ENCODE peak calls at places on chromosomes 11 and 22, in nine cellular contexts. I is stromal cell of bone marrow; W is left ventricle myocardium inferior; K is stimulated activated CD4-positive, alpha-beta T cell treated with anti-CD3 and anti-CD28 coated beads, TNF-alpha, amount 100 ng/mL, for 48 hours; Q is HCT116; P is lower leg skin; U is SJSA1; C is CD8-positive, alpha-beta memory T cell; D is pancreas. J is an unnamed sample.

GRCh38 chr11:3091846-3092602 is 34.8 kb upstream of the CARS1 start:
- DNase-seq in P (peak), D (peak), C (peak), U (peak), I (no peak), Q (peak), K (peak), W (peak), J (no peak)

GRCh38 chr11:30917859-30918478 is 331.8 kb upstream of the MPPED2 start:
- DNase-seq in C (no peak), K (no peak), W (no peak), U (no peak), Q (peak), P (no peak), I (peak), D (no peak), J (no peak)

GRCh38 chr11:130001491-130002351 is 914 bp downstream of the PRDM10 start:
- DNase-seq in K (peak), W (peak), I (no peak), D (peak), P (peak), C (peak), U (no peak), Q (no peak), J (no peak)

GRCh38 chr11:77695417-77695816 is 57.8 kb upstream of the CLNS1A start:
- DNase-seq in Q (no peak), D (no peak), W (no peak), C (no peak), K (no peak), I (no peak), P (no peak), U (no peak), J (no peak)

GRCh38 chr11:65503923-65504670 is 5.3 kb downstream of the MALAT1 start:
- DNase-seq in P (no peak), D (no peak), K (no peak), W (no peak), U (no peak), I (peak), Q (no peak), C (no peak), J (no peak)

GRCh38 chr22:22710719-22711531 is 66.5 kb downstream of the GGTLC2 start:
- DNase-seq in U (peak), I (no peak), K (peak), D (peak), C (peak), P (peak), W (peak), Q (no peak), J (no peak)

GRCh38 chr11:47139878-47140277 is 36.8 kb downstream of the ARFGAP2 start:
- DNase-seq in I (no peak), U (no peak), P (peak), D (no peak), Q (no peak), C (no peak), W (no peak), K (no peak), J (no peak)

GRCh38 chr11:62553839-62554361 is 7.3 kb upstream of the AHNAK start:
- DNase-seq in I (peak), D (no peak), Q (peak), C (no peak), W (no peak), P (no peak), K (no peak), U (peak), J (no peak)

GRCh38 chr11:4464216-4465159 is 15.4 kb downstream of the OR52K2 start:
- DNase-seq in U (no peak), I (no peak), K (no peak), W (no peak), Q (peak), D (no peak), P (no peak), C (no peak), J (no peak)

GRCh38 chr11:72569966-72570892 is 104.0 kb downstream of the PDE2A start:
- DNase-seq in C (no peak), D (no peak), P (peak), W (no peak), Q (no peak), I (peak), K (no peak), U (no peak), J (no peak)

GRCh38 chr11:8720868-8721739 is 38.5 kb downstream of the RPL27A start:
- DNase-seq in W (no peak), U (no peak), D (peak), C (no peak), P (no peak), K (no peak), Q (peak), I (no peak), J (no peak)

GRCh38 chr11:87528752-87529151 is 491.0 kb downstream of the TMEM135 start:
- DNase-seq in P (no peak), W (no peak), D (peak), U (no peak), K (no peak), I (no peak), C (no peak), Q (no peak), J (no peak)

GRCh38 chr22:46673677-46674236 is 53.6 kb downstream of the GRAMD4 start:
- DNase-seq in W (no peak), I (no peak), Q (no peak), K (no peak), D (no peak), C (no peak), U (no peak), P (no peak), J (no peak)

GRCh38 chr11:110432713-110433392 is 3.1 kb downstream of the FDX1 start:
- DNase-seq in K (no peak), Q (no peak), I (no peak), U (no peak), W (no peak), P (no peak), D (no peak), C (no peak), J (no peak)

GRCh38 chr11:117931331-117931950 is 2.2 kb upstream of the TMPRSS13 start:
- DNase-seq in D (no peak), Q (no peak), I (no peak), P (no peak), C (no peak), W (no peak), K (no peak), U (no peak), J (no peak)

GRCh38 chr22:49349181-49349835 is 478.4 kb downstream of the BRD1 start:
- DNase-seq in D (no peak), W (no peak), U (no peak), P (no peak), Q (no peak), C (no peak), I (no peak), K (no peak), J (no peak)

GRCh38 chr11:67409261-67409666 is 5.4 kb downstream of the TBC1D10C start:
- DNase-seq in W (no peak), U (no peak), C (peak), D (peak), I (no peak), K (peak), Q (no peak), P (no peak), J (no peak)

GRCh38 chr22:29427176-29427760 is 11.1 kb upstream of the RFPL1 start:
- DNase-seq in U (no peak), K (no peak), I (peak), D (no peak), P (peak), C (no peak), Q (no peak), W (no peak), J (peak)

GRCh38 chr22:44523981-44524759 is 26.1 kb upstream of the RTL6 start:
- DNase-seq in P (peak), K (no peak), I (peak), C (no peak), W (peak), D (no peak), U (peak), Q (no peak), J (peak)

GRCh38 chr11:19432370-19433163 is 191.8 kb upstream of the E2F8 start:
- DNase-seq in U (no peak), Q (no peak), W (no peak), I (peak), P (no peak), K (no peak), D (no peak), C (no peak), J (peak)

GRCh38 chr11:130112071-130112830 is 42.6 kb downstream of the APLP2 start:
- DNase-seq in Q (no peak), U (no peak), W (no peak), K (no peak), D (no peak), P (no peak), I (no peak), C (no peak), J (no peak)

GRCh38 chr11:47184711-47185304 is 1.4 kb downstream of the PACSIN3 start:
- DNase-seq in P (no peak), K (no peak), C (no peak), I (no peak), Q (no peak), D (peak), W (peak), U (no peak), J (no peak)

GRCh38 chr11:73306069-73306468 is 2.0 kb upstream of the ARHGEF17 start:
- DNase-seq in Q (no peak), U (no peak), W (no peak), K (no peak), P (no peak), C (no peak), D (no peak), I (no peak), J (no peak)

GRCh38 chr11:44147751-44148150 is 52.3 kb downstream of the EXT2 start:
- DNase-seq in K (no peak), C (no peak), U (no peak), W (no peak), P (no peak), Q (no peak), D (no peak), I (no peak), J (no peak)

GRCh38 chr11:1825039-1825740 is 9.6 kb upstream of the SYT8 start:
- DNase-seq in Q (no peak), W (peak), K (no peak), P (peak), D (peak), U (peak), I (no peak), C (no peak), J (no peak)

GRCh38 chr11:18669211-18669593 is 29.4 kb upstream of the TMEM86A start:
- DNase-seq in P (peak), Q (peak), C (no peak), K (no peak), U (no peak), W (no peak), D (no peak), I (no peak), J (no peak)

J was measured in esophagus muscularis mucosa.